ENCODE peak calls at places on chromosome 4, in eight cellular contexts. H is psoas muscle, Y is GM20000, X is PC-3, P is spleen, I is kidney, Z is right lobe of liver, B is nephron progenitor cell. S is an unnamed sample.

GRCh38 chr4:26131711-26132110 is 189.1 kb upstream of the RBPJ start:
- DNase-seq in H (no peak), Y (peak; percentile 26), X (no peak), P (no peak), I (no peak), Z (no peak), B (no peak), S (no peak)

GRCh38 chr4:113026556-113026955 is 22.9 kb upstream of the ANK2 start:
- DNase-seq in H (no peak), Y (no peak), X (no peak), P (no peak), I (no peak), Z (no peak), B (no peak), S (no peak)

GRCh38 chr4:153079824-153080486 is 124.3 kb upstream of the TRIM2 start:
- DNase-seq in H (no peak), Y (no peak), X (no peak), P (no peak), I (no peak), Z (no peak), B (no peak), S (no peak)

GRCh38 chr4:48481581-48481980 is 1.6 kb upstream of the SLC10A4 start:
- DNase-seq in H (no peak), Y (no peak), X (no peak), P (no peak), I (no peak), Z (no peak), B (no peak), S (no peak)

GRCh38 chr4:182906786-182907185 is 10.4 kb downstream of the DCTD start:
- DNase-seq in H (no peak), Y (no peak), X (no peak), P (no peak), I (no peak), Z (no peak), B (no peak), S (no peak)

GRCh38 chr4:146329042-146329716 is 114.8 kb downstream of the REELD1 start:
- DNase-seq in H (no peak), Y (no peak), X (peak; percentile 89), P (no peak), I (no peak), Z (no peak), B (no peak), S (no peak)

GRCh38 chr4:47667552-47667951 is 170.3 kb downstream of the CORIN start:
- DNase-seq in H (no peak), Y (no peak), X (no peak), P (no peak), I (no peak), Z (no peak), B (no peak), S (no peak)

GRCh38 chr4:159543831-159544230 is 441.0 kb downstream of the RAPGEF2 start:
- DNase-seq in H (no peak), Y (no peak), X (no peak), P (no peak), I (no peak), Z (no peak), B (no peak), S (no peak)

GRCh38 chr4:112908511-112908910 is 140.9 kb upstream of the ANK2 start:
- DNase-seq in H (no peak), Y (no peak), X (peak; percentile 3), P (no peak), I (no peak), Z (no peak), B (no peak), S (no peak)

GRCh38 chr4:69831646-69832325 is 28.2 kb downstream of the SULT1E1 start:
- DNase-seq in H (no peak), Y (peak; percentile 32), X (no peak), P (peak; percentile 82), I (no peak), Z (peak; percentile 52), B (no peak), S (no peak)

GRCh38 chr4:189304755-189305154 is 635.9 kb upstream of the FRG1 start:
- DNase-seq in H (no peak), Y (no peak), X (no peak), P (no peak), I (no peak), Z (no peak), B (no peak), S (no peak)

GRCh38 chr4:142846729-142847606 is 867 bp upstream of the INPP4B start:
- DNase-seq in H (no peak), Y (peak; percentile 41), X (peak; percentile 90), P (peak; percentile 71), I (peak; percentile 79), Z (peak; percentile 45), B (peak; percentile 45), S (peak; percentile 30)

GRCh38 chr4:118954246-118954645 is 65.6 kb downstream of the SYNPO2 start:
- DNase-seq in H (no peak), Y (no peak), X (peak; percentile 47), P (no peak), I (no peak), Z (no peak), B (no peak), S (no peak)

DNA sequence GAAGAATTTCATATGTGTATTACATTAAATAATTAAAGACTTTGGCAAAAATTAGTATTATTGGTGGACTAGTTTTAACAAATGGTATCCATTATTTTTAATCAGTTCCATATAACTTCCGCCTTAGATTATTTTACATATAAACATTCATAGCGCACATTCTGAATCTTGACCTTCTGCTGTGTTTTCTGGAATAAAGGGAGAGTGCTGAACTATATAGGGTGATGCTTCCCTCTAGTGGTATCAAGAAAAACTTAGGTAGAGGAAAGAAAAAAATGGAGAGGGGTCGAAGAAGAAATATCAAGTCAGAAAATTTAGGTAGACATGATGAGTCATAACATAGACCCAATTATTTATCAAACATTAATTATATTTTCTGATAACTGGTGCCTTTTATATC is 155.6 kb upstream of the PACRGL start:
- DNase-seq in H (no peak), Y (peak; percentile 15), X (peak; percentile 38), P (no peak), I (no peak), Z (no peak), B (no peak), S (no peak)
- TF ChIP-seq CTCF in H (peak; percentile 45), Y (no peak), X (peak; percentile 64), P (peak; percentile 43), I (no peak), Z (peak; percentile 52), B (peak; percentile 63), S (peak; percentile 66)

GRCh38 chr4:40201898-40202297 is 5.1 kb downstream of the RHOH start:
- DNase-seq in H (no peak), Y (no peak), X (no peak), P (no peak), I (no peak), Z (no peak), B (no peak), S (no peak)
- TF ChIP-seq CTCF in H (no peak), Y (no peak), X (no peak), P (no peak), I (no peak), Z (no peak), B (no peak), S (no peak)

DNA sequence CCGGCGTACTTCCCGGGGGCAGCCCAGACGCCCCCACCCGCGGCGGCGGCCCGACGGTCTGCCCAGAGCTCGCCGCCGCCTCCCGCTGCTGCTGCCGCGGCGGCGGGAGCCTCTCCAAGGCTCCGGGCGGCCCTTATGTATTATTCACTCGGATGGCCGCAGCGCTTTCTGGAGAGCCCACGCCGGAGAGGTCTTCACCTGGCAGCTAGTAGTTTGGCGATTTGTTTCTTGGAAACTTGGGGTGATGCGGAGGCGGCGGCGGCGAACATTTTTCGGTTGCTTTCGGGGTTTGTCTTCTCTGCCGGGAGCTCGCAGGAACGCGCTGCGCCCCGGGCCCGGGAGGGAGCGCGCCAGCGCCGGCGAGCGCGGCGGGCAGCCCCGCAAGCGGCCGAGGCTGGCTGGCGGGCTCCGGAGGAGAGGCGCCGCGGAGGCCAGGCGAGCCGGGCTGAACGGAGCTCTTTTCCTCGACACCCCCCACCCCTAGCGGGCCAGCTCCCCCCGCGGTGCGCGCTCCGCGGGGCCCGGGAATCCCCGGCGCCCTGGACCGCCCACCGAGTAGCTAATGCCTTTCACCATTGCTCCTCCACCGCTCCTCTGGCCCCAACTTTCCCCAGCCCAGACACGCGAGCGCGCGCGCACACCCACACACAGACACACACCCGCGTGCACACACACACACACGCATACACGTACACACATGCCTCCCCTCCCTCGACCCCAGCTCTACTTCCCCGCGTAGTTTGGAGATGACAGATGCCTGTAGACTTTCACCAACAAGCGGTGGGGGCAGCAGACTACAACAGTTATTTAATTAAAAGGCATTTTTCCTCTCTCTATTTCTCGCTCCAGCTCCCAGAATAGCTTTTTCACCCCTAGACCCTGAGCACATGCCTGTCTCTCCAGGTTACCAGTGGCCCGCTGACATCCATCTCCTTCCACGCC is 113.4 kb downstream of the DHX15 start:
- DNase-seq in H (peak; percentile 47), Y (peak; percentile 75), X (peak; percentile 7), P (no peak), I (peak; percentile 75), Z (no peak), B (peak; percentile 63), S (peak; percentile 38)
- TF ChIP-seq CTCF in H (no peak), Y (no peak), X (no peak), P (no peak), I (no peak), Z (no peak), B (no peak), S (no peak)

DNA sequence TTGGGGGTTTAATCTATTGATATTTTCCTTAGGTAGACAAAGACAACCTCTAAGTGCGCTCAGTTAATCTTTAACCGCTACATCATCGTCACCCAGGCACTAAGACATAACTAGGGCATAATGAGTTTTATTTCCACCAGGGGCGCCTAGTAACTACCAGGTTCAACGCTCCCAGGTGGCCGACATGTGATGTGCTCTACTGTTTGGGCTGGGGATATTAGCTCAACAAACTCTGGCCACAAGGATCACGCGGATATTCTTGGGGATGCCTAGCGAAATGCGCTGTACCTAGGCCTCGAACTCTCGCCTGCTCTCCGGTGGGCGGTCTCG is 915 bp upstream of the RAB33B start:
- DNase-seq in H (no peak), Y (peak; percentile 77), X (peak; percentile 65), P (no peak), I (no peak), Z (peak; percentile 78), B (no peak), S (no peak)
- TF ChIP-seq CTCF in H (no peak), Y (no peak), X (peak; percentile 52), P (peak; percentile 56), I (peak; percentile 20), Z (peak; percentile 55), B (peak; percentile 20), S (peak; percentile 41)

DNA sequence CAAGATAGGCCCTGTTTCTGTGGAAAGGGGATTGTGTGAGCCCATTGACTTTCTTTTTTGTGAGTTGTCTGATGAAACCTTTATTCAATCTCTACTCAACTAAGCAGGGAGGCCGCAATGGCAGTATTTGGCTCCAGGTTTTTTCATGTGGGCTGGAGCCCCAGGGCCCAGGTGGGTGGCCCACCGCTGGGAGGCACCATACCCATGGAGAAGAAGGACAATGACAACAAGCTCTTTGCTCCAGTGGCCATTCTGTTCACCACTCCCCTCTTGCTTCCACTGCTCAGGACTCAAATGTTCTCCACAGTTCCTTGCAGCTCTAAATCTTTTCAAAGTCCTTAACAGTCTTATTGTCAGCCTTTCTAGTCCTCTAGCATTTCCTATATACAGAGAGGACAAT is 54.1 kb downstream of the HOPX start:
- DNase-seq in H (no peak), Y (no peak), X (peak; percentile 29), P (no peak), I (no peak), Z (no peak), B (no peak), S (no peak)
- TF ChIP-seq CTCF in H (peak; percentile 29), Y (no peak), X (peak; percentile 40), P (no peak), I (no peak), Z (no peak), B (no peak), S (no peak)